ENCODE peak calls at places on chromosome 3, in ten cellular contexts. One of them, this sample, is unnamed. For H3K4me1, the result is how much of the 10 kb centered on the place peaks cover.

GRCh38 chr3:136818851-136819783 is at the start of gene SLC35G2:
- DNase-seq in CD8-positive, alpha-beta memory T cell: peak
- DNase-seq in fibroblast of lung: peak
- DNase-seq in heart left ventricle: peak
- DNase-seq in OCI-LY7: peak
- DNase-seq in GM12878: no peak
- DNase-seq in lower lobe of right lung: peak
- DNase-seq in breast epithelium: no peak
- DNase-seq in astrocyte: peak
- DNase-seq in kidney: peak
- DNase-seq in this sample: peak

GRCh38 chr3:129625071-129625874 is 18.8 kb upstream of the PLXND1 start:
- DNase-seq in breast epithelium: no peak
- DNase-seq in fibroblast of lung: no peak
- DNase-seq in CD8-positive, alpha-beta memory T cell: no peak
- DNase-seq in OCI-LY7: no peak
- DNase-seq in kidney: peak
- DNase-seq in heart left ventricle: no peak
- DNase-seq in astrocyte: no peak
- DNase-seq in lower lobe of right lung: peak
- DNase-seq in GM12878: no peak
- DNase-seq in this sample: no peak

GRCh38 chr3:178665747-178666146 is 129.5 kb downstream of the KCNMB2 start:
- DNase-seq in fibroblast of lung: no peak
- DNase-seq in heart left ventricle: peak
- DNase-seq in CD8-positive, alpha-beta memory T cell: no peak
- DNase-seq in kidney: no peak
- DNase-seq in lower lobe of right lung: no peak
- DNase-seq in breast epithelium: no peak
- DNase-seq in OCI-LY7: no peak
- DNase-seq in GM12878: no peak
- DNase-seq in astrocyte: no peak
- DNase-seq in this sample: no peak

GRCh38 chr3:30085486-30085885 is 520.9 kb upstream of the TGFBR2 start:
- DNase-seq in fibroblast of lung: no peak
- DNase-seq in kidney: no peak
- DNase-seq in heart left ventricle: no peak
- DNase-seq in GM12878: no peak
- DNase-seq in CD8-positive, alpha-beta memory T cell: no peak
- DNase-seq in astrocyte: no peak
- DNase-seq in breast epithelium: no peak
- DNase-seq in OCI-LY7: no peak
- DNase-seq in lower lobe of right lung: no peak
- DNase-seq in this sample: no peak

GRCh38 chr3:31693346-31693745 is 160.6 kb downstream of the STT3B start:
- DNase-seq in fibroblast of lung: no peak
- DNase-seq in CD8-positive, alpha-beta memory T cell: no peak
- DNase-seq in breast epithelium: no peak
- DNase-seq in OCI-LY7: no peak
- DNase-seq in heart left ventricle: no peak
- DNase-seq in kidney: no peak
- DNase-seq in lower lobe of right lung: no peak
- DNase-seq in GM12878: no peak
- DNase-seq in astrocyte: no peak
- DNase-seq in this sample: no peak

GRCh38 chr3:59085976-59086375 is 36.2 kb upstream of the CFAP20DC start:
- DNase-seq in OCI-LY7: no peak
- DNase-seq in GM12878: no peak
- DNase-seq in fibroblast of lung: peak
- DNase-seq in astrocyte: peak
- DNase-seq in kidney: no peak
- DNase-seq in heart left ventricle: no peak
- DNase-seq in lower lobe of right lung: no peak
- DNase-seq in CD8-positive, alpha-beta memory T cell: no peak
- DNase-seq in breast epithelium: no peak
- DNase-seq in this sample: no peak

GRCh38 chr3:64072111-64072510 is 48.8 kb upstream of the PSMD6 start:
- DNase-seq in OCI-LY7: no peak
- DNase-seq in lower lobe of right lung: no peak
- DNase-seq in fibroblast of lung: no peak
- DNase-seq in CD8-positive, alpha-beta memory T cell: no peak
- DNase-seq in GM12878: no peak
- DNase-seq in heart left ventricle: no peak
- DNase-seq in kidney: no peak
- DNase-seq in astrocyte: no peak
- DNase-seq in breast epithelium: no peak
- DNase-seq in this sample: no peak

GRCh38 chr3:177359601-177360357 is 162.5 kb upstream of the TBL1XR1 start:
- DNase-seq in astrocyte: peak
- DNase-seq in lower lobe of right lung: peak
- DNase-seq in kidney: peak
- DNase-seq in fibroblast of lung: peak
- DNase-seq in breast epithelium: peak
- DNase-seq in heart left ventricle: peak
- DNase-seq in GM12878: peak
- DNase-seq in CD8-positive, alpha-beta memory T cell: peak
- DNase-seq in OCI-LY7: peak
- DNase-seq in this sample: peak

GRCh38 chr3:168812234-168812633 is 716.5 kb upstream of the GOLIM4 start:
- DNase-seq in heart left ventricle: no peak
- DNase-seq in GM12878: no peak
- DNase-seq in kidney: no peak
- DNase-seq in fibroblast of lung: peak
- DNase-seq in astrocyte: no peak
- DNase-seq in breast epithelium: no peak
- DNase-seq in CD8-positive, alpha-beta memory T cell: no peak
- DNase-seq in OCI-LY7: no peak
- DNase-seq in lower lobe of right lung: no peak
- DNase-seq in this sample: no peak

GRCh38 chr3:42683875-42684593 is 1.3 kb upstream of the KLHL40 start:
- DNase-seq in kidney: peak
- DNase-seq in astrocyte: peak
- DNase-seq in breast epithelium: no peak
- DNase-seq in fibroblast of lung: peak
- DNase-seq in OCI-LY7: no peak
- DNase-seq in CD8-positive, alpha-beta memory T cell: no peak
- DNase-seq in lower lobe of right lung: peak
- DNase-seq in GM12878: no peak
- DNase-seq in heart left ventricle: peak
- DNase-seq in this sample: no peak

GRCh38 chr3:188092648-188093047 is 61.3 kb upstream of the LPP start:
- DNase-seq in heart left ventricle: no peak
- DNase-seq in CD8-positive, alpha-beta memory T cell: no peak
- DNase-seq in fibroblast of lung: no peak
- DNase-seq in GM12878: no peak
- DNase-seq in kidney: no peak
- DNase-seq in lower lobe of right lung: no peak
- DNase-seq in breast epithelium: no peak
- DNase-seq in OCI-LY7: peak
- DNase-seq in astrocyte: no peak
- DNase-seq in this sample: no peak

GRCh38 chr3:18428036-18428435 is 2.9 kb upstream of the SATB1 start:
- DNase-seq in fibroblast of lung: no peak
- DNase-seq in breast epithelium: no peak
- DNase-seq in kidney: no peak
- DNase-seq in CD8-positive, alpha-beta memory T cell: no peak
- DNase-seq in astrocyte: no peak
- DNase-seq in heart left ventricle: no peak
- DNase-seq in GM12878: no peak
- DNase-seq in OCI-LY7: no peak
- DNase-seq in lower lobe of right lung: no peak
- DNase-seq in this sample: no peak

GRCh38 chr3:18424213-18424861 is 802 bp downstream of the SATB1 start:
- DNase-seq in CD8-positive, alpha-beta memory T cell: no peak
- DNase-seq in breast epithelium: no peak
- DNase-seq in heart left ventricle: peak
- DNase-seq in GM12878: no peak
- DNase-seq in kidney: peak
- DNase-seq in fibroblast of lung: no peak
- DNase-seq in astrocyte: no peak
- DNase-seq in lower lobe of right lung: peak
- DNase-seq in OCI-LY7: no peak
- DNase-seq in this sample: no peak

GRCh38 chr3:18424862-18425640 is at the start of gene SATB1:
- DNase-seq in breast epithelium: peak
- DNase-seq in CD8-positive, alpha-beta memory T cell: peak
- DNase-seq in heart left ventricle: peak
- DNase-seq in astrocyte: peak
- DNase-seq in fibroblast of lung: peak
- DNase-seq in GM12878: no peak
- DNase-seq in lower lobe of right lung: peak
- DNase-seq in kidney: peak
- DNase-seq in OCI-LY7: peak
- DNase-seq in this sample: peak

GRCh38 chr3:18425641-18426403 is 683 bp upstream of the SATB1 start:
- DNase-seq in heart left ventricle: peak
- DNase-seq in CD8-positive, alpha-beta memory T cell: peak
- DNase-seq in OCI-LY7: peak
- DNase-seq in GM12878: no peak
- DNase-seq in lower lobe of right lung: peak
- DNase-seq in astrocyte: no peak
- DNase-seq in fibroblast of lung: no peak
- DNase-seq in kidney: peak
- DNase-seq in breast epithelium: peak
- DNase-seq in this sample: peak

GRCh38 chr3:18426597-18426996 is 1.5 kb upstream of the SATB1 start:
- DNase-seq in breast epithelium: no peak
- DNase-seq in astrocyte: no peak
- DNase-seq in OCI-LY7: no peak
- DNase-seq in CD8-positive, alpha-beta memory T cell: no peak
- DNase-seq in GM12878: no peak
- DNase-seq in kidney: no peak
- DNase-seq in lower lobe of right lung: no peak
- DNase-seq in heart left ventricle: no peak
- DNase-seq in fibroblast of lung: no peak
- DNase-seq in this sample: no peak
- H3K4me1 ChIP-seq in breast epithelium: under half
- H3K4me1 ChIP-seq in astrocyte: under half
- H3K4me1 ChIP-seq in OCI-LY7: under half
- H3K4me1 ChIP-seq in CD8-positive, alpha-beta memory T cell: half or more
- H3K4me1 ChIP-seq in GM12878: under half
- H3K4me1 ChIP-seq in kidney: under half
- H3K4me1 ChIP-seq in lower lobe of right lung: under half
- H3K4me1 ChIP-seq in heart left ventricle: under half
- H3K4me1 ChIP-seq in fibroblast of lung: under half
- H3K4me1 ChIP-seq in this sample: under half

GRCh38 chr3:194139085-194139976 is 3.4 kb downstream of the HES1 start:
- DNase-seq in astrocyte: peak
- DNase-seq in heart left ventricle: peak
- DNase-seq in lower lobe of right lung: no peak
- DNase-seq in GM12878: no peak
- DNase-seq in CD8-positive, alpha-beta memory T cell: no peak
- DNase-seq in kidney: no peak
- DNase-seq in breast epithelium: no peak
- DNase-seq in OCI-LY7: peak
- DNase-seq in fibroblast of lung: peak
- DNase-seq in this sample: no peak
- H3K4me1 ChIP-seq in astrocyte: under half
- H3K4me1 ChIP-seq in heart left ventricle: half or more
- H3K4me1 ChIP-seq in lower lobe of right lung: half or more
- H3K4me1 ChIP-seq in GM12878: under half
- H3K4me1 ChIP-seq in CD8-positive, alpha-beta memory T cell: under half
- H3K4me1 ChIP-seq in kidney: under half
- H3K4me1 ChIP-seq in breast epithelium: under half
- H3K4me1 ChIP-seq in OCI-LY7: under half
- H3K4me1 ChIP-seq in fibroblast of lung: under half
- H3K4me1 ChIP-seq in this sample: under half

DNA sequence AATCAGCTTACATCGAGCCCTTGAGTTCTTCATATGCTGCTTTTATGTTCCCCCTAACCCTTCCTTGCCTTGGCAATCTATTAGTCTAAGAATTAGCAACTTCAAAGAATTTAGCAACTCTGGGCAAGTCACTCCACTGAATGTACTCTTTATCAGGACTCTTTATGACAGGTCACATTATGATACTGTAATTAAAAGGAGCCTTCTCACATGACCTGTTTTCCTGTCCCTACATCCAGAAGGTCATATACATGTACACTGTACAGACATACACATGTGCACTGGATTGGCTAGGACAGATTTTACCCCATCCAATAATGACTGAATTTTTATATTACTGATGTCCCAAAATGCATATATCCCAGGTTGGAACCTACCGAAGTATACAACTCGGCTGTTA is 463.1 kb downstream of the SHQ1 start:
- DNase-seq in heart left ventricle: no peak
- DNase-seq in CD8-positive, alpha-beta memory T cell: no peak
- DNase-seq in astrocyte: no peak
- DNase-seq in GM12878: no peak
- DNase-seq in lower lobe of right lung: no peak
- DNase-seq in kidney: no peak
- DNase-seq in fibroblast of lung: no peak
- DNase-seq in OCI-LY7: no peak
- DNase-seq in breast epithelium: no peak
- DNase-seq in this sample: no peak
- H3K4me1 ChIP-seq in heart left ventricle: half or more
- H3K4me1 ChIP-seq in CD8-positive, alpha-beta memory T cell: under half
- H3K4me1 ChIP-seq in astrocyte: under half
- H3K4me1 ChIP-seq in GM12878: under half
- H3K4me1 ChIP-seq in lower lobe of right lung: half or more
- H3K4me1 ChIP-seq in kidney: under half
- H3K4me1 ChIP-seq in fibroblast of lung: under half
- H3K4me1 ChIP-seq in OCI-LY7: under half
- H3K4me1 ChIP-seq in breast epithelium: under half
- H3K4me1 ChIP-seq in this sample: under half

GRCh38 chr3:156681003-156681402 is 6.6 kb downstream of the TIPARP start:
- DNase-seq in kidney: no peak
- DNase-seq in astrocyte: peak
- DNase-seq in heart left ventricle: peak
- DNase-seq in fibroblast of lung: peak
- DNase-seq in lower lobe of right lung: no peak
- DNase-seq in breast epithelium: peak
- DNase-seq in CD8-positive, alpha-beta memory T cell: no peak
- DNase-seq in GM12878: no peak
- DNase-seq in OCI-LY7: no peak
- DNase-seq in this sample: no peak
- H3K4me1 ChIP-seq in kidney: under half
- H3K4me1 ChIP-seq in astrocyte: half or more
- H3K4me1 ChIP-seq in heart left ventricle: half or more
- H3K4me1 ChIP-seq in fibroblast of lung: under half
- H3K4me1 ChIP-seq in lower lobe of right lung: half or more
- H3K4me1 ChIP-seq in breast epithelium: under half
- H3K4me1 ChIP-seq in CD8-positive, alpha-beta memory T cell: half or more
- H3K4me1 ChIP-seq in GM12878: under half
- H3K4me1 ChIP-seq in OCI-LY7: half or more
- H3K4me1 ChIP-seq in this sample: half or more

This sample was measured in naive thymus-derived CD4-positive, alpha-beta T cell.